ENCODE peak calls at places on chromosome 3, in four cellular contexts. K is T-helper 9 cell, R is RWPE1, A is ecto neural progenitor cell. S is an unnamed sample.

GRCh38 chr3:30984855-30985793 is 90.7 kb upstream of the GADL1 start:
- DNase-seq in K (no peak), R (no peak), A (no peak), S (no peak)

GRCh38 chr3:177427096-177427495 is 229.8 kb upstream of the TBL1XR1 start:
- DNase-seq in A (no peak), K (no peak), R (no peak), S (no peak)

GRCh38 chr3:192916455-192917257 is 1.0 kb downstream of the MB21D2 start:
- DNase-seq in K (peak; percentile 32), A (peak; percentile 71), R (peak; percentile 41), S (no peak)

GRCh38 chr3:129228891-129229585 is 20.4 kb upstream of the COPG1 start:
- DNase-seq in R (peak; percentile 50), A (no peak), K (no peak), S (no peak)

GRCh38 chr3:195068481-195069080 is 202.4 kb downstream of the XXYLT1 start:
- DNase-seq in R (no peak), K (no peak), A (no peak), S (no peak)

GRCh38 chr3:108603689-108604088 is 14.2 kb downstream of the DZIP3 start:
- DNase-seq in K (no peak), R (no peak), A (no peak), S (no peak)

GRCh38 chr3:123367467-123368154 is 81.3 kb downstream of the ADCY5 start:
- DNase-seq in R (no peak), A (no peak), K (no peak), S (no peak)

GRCh38 chr3:197706658-197707057 is 30.0 kb downstream of the RUBCN start:
- DNase-seq in A (no peak), R (no peak), K (no peak), S (no peak)

GRCh38 chr3:123149525-123149924 is 52.2 kb upstream of the SEC22A start:
- DNase-seq in A (no peak), R (no peak), K (no peak), S (no peak)

GRCh38 chr3:127699098-127699945 is 26.6 kb downstream of the ABTB1 start:
- DNase-seq in K (no peak), A (no peak), R (no peak), S (no peak)

S was measured in effector CD8-positive, alpha-beta T cell.